ENCODE peak calls at places on chromosomes 11 and 22, in six cellular contexts. P is neural progenitor cell, N is IMR-90, Y is colonic mucosa, G is right lobe of liver, K is adrenal gland. Z is an unnamed sample.

GRCh38 chr22:42227435-42227834 is 43.0 kb downstream of the TCF20 start:
- DNase-seq in P (no peak), N (no peak), Y (no peak), G (no peak), K (no peak), Z (no peak)

GRCh38 chr11:61627831-61628753 is 47.2 kb upstream of the SYT7 start:
- DNase-seq in P (peak; percentile 86), N (peak; percentile 73), Y (peak; percentile 77), G (peak; percentile 68), K (peak; percentile 66), Z (peak; percentile 72)

GRCh38 chr22:38845368-38845740 is 1.5 kb upstream of the NPTXR start:
- DNase-seq in P (no peak), N (no peak), Y (no peak), G (no peak), K (no peak), Z (no peak)

GRCh38 chr11:83611616-83612015 is 325.4 kb upstream of the CCDC90B start:
- DNase-seq in P (no peak), N (no peak), Y (no peak), G (no peak), K (no peak), Z (no peak)

GRCh38 chr11:122711831-122712378 is 56.4 kb downstream of the UBASH3B start:
- DNase-seq in P (no peak), N (no peak), Y (no peak), G (no peak), K (no peak), Z (no peak)

GRCh38 chr22:36201630-36202312 is at the start of gene APOL4:
- DNase-seq in P (no peak), N (no peak), Y (peak; percentile 73), G (no peak), K (peak; percentile 56), Z (peak; percentile 66)

GRCh38 chr11:30949838-30950237 is 363.7 kb upstream of the MPPED2 start:
- DNase-seq in P (no peak), N (no peak), Y (no peak), G (no peak), K (no peak), Z (no peak)

GRCh38 chr11:67282155-67282875 is 6.8 kb upstream of the ANKRD13D start:
- DNase-seq in P (no peak), N (no peak), Y (no peak), G (peak; percentile 21), K (peak; percentile 9), Z (peak; percentile 6)

GRCh38 chr11:114154271-114155047 is 94.9 kb downstream of the ZBTB16 start:
- DNase-seq in P (no peak), N (no peak), Y (no peak), G (no peak), K (no peak), Z (no peak)

GRCh38 chr11:114058026-114058706 is 1.3 kb upstream of the ZBTB16 start:
- DNase-seq in P (peak; percentile 65), N (no peak), Y (no peak), G (peak; percentile 82), K (peak; percentile 88), Z (no peak)

DNA sequence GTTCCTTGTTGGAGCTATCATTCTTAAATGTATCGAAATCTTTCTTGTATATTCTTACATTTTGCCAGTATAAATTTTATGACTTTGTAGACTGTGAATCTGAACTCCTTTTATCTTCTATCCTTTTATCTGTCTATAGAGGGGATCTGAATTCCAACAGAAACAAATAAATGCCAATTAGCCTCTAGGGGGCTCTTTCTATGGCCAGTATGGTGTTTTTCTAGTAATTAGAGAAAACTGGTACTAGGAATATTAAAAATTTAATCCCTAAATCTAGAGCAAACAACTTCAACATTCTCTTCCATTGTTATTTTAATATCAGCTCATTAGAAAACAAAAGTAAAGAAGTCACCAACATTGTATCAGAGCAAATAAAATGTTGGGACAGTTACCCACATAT is 21.5 kb upstream of the CAT start:
- DNase-seq in P (no peak), N (no peak), Y (no peak), G (no peak), K (no peak), Z (no peak)
- H3K4me3 ChIP-seq in P (no peak overlapping the region), N (no peak overlapping the region), Y (no peak overlapping the region), G (no peak overlapping the region), K (no peak overlapping the region), Z (no peak overlapping the region)

GRCh38 chr22:47944941-47945340 is 1182.5 kb downstream of the TBC1D22A start:
- DNase-seq in P (no peak), N (no peak), Y (no peak), G (no peak), K (no peak), Z (no peak)
- TF ChIP-seq CTCF in P (no peak), N (no peak), Y (no peak), G (no peak), K (no peak), Z (no peak)

DNA sequence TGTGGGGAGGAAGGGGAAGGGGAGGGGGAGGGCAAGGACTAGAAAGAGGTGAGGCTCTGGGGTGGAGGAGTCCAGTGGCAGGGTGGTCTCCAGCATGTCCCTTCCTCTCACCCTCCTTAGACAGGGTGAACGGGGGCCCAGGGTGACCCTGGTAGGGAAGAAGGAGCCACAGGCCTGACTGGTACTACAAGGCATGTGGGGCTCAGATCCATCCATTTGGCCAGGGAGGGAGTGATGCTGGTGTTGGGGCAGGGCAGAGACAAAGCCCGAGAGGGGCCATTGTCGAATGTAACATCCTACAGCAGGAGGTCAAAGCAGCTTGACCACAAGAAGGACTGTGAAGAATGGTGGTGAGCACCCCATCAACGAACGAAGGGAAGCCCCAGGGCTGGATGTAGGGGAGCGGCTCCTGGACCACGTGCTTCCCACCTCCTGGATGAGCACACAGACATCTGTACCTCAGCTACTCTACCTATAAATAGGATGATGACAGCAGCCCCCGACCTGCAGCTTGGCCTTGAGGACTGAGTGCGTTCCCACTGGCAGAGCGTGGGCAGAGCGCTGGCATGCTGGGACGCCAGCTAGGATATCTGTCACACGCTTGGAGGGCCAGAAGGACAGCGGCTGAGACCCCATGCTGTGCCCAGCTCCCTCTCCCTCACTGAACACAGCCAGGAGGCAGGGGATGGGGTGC is 69.2 kb upstream of the SHISAL1 start:
- DNase-seq in P (peak; percentile 39), N (no peak), Y (no peak), G (peak; percentile 12), K (no peak), Z (no peak)
- H3K4me3 ChIP-seq in P (no peak overlapping the region), N (no peak overlapping the region), Y (no peak overlapping the region), G (no peak overlapping the region), K (no peak overlapping the region), Z (no peak overlapping the region)

DNA sequence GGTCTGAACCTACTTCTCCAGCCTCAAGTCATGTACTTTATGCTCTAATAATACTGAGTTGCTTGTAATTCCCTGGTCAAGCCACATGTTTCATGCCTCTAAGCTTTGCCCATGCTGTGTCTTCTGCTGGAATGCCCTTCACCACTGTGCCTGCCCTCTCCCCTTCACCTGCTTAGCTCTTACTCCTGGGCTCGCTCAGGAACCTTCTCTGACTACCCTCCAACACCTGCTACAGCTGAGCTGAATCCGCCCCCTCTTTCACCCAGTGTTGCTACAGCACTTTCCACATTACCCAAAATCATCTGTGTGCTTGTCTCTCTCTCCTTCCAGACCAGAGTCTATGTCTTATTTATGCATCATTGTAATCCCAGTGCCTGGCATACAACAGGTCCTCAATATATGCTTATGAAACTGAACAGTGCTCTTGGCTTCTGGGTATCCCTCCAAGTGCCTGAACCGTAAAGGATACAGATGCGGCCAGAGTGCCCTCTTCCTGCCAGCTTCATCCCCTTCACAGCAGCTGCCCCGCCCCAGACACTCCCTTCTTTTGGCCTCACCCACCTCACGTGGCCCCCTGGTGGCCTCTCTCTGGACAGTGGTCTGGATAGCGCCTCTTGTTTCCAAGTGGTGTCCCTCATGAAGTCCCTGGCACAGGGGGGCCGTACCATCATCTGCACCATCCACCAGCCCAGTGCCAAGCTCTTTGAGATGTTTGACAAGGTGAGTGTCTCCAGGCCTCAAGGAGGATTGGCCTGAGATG is 7.1 kb downstream of the ABCG4 start:
- DNase-seq in P (peak; percentile 40), N (no peak), Y (peak; percentile 41), G (no peak), K (no peak), Z (peak; percentile 41)
- TF ChIP-seq CTCF in P (peak; percentile 39), N (peak; percentile 3), Y (no peak), G (peak; percentile 11), K (no peak), Z (no peak)

GRCh38 chr11:3051435-3052108 is 5.7 kb downstream of the CARS1 start:
- DNase-seq in P (no peak), N (no peak), Y (no peak), G (no peak), K (no peak), Z (no peak)

GRCh38 chr11:3052109-3052479 is 5.1 kb downstream of the CARS1 start:
- DNase-seq in P (no peak), N (no peak), Y (no peak), G (no peak), K (no peak), Z (no peak)

GRCh38 chr11:3049430-3050243 is 7.6 kb downstream of the CARS1 start:
- DNase-seq in P (no peak), N (peak; percentile 98), Y (peak; percentile 60), G (peak; percentile 77), K (peak; percentile 96), Z (peak; percentile 80)

GRCh38 chr11:3050386-3051325 is 6.6 kb downstream of the CARS1 start:
- DNase-seq in P (no peak), N (no peak), Y (no peak), G (no peak), K (no peak), Z (no peak)

DNA sequence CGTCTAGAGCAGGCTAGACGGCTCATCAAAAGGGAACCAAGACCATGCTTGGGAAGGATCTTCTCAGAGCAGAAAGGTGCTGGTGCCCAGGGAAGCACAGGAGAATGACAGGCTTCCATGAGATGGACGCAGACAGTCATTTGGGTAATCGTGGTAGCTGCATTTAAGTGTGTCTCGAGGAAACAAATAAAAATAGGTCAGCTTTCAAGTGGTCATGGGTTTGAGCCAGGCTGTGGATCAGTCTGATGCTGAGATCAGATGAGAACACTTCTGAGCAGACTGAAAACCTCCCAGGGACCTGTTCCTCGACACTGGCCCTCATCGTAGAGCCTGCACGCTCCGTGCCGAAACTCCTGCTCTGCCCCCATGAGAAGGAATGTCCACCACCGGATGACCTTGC is 4.7 kb downstream of the CARS1 start:
- DNase-seq in P (no peak), N (no peak), Y (no peak), G (no peak), K (no peak), Z (no peak)
- H3K4me3 ChIP-seq in P (no peak overlapping the region), N (no peak overlapping the region), Y (no peak overlapping the region), G (no peak overlapping the region), K (no peak overlapping the region), Z (no peak overlapping the region)